ENCODE peak calls at places on chromosomes 3 and 15, in eight cellular contexts. Q is ascending aorta; T is tibial nerve; U is A673; C is CD8-positive, alpha-beta T cell; P is fibroblast of lung; W is left ventricle myocardium inferior; F is mammary epithelial cell. G is an unnamed sample. For H3K36me3 and H3K4me1, the result is how much of the 10 kb centered on the place peaks cover.

GRCh38 chr15:86634146-86634545 is 554.5 kb downstream of the AGBL1 start:
- DNase-seq in F (no peak), W (no peak), C (no peak), T (no peak), Q (no peak), U (no peak), P (no peak), G (no peak)

GRCh38 chr15:56767315-56767714 is 34.0 kb upstream of the ZNF280D start:
- DNase-seq in T (no peak), U (no peak), W (no peak), C (no peak), Q (no peak), P (peak), F (peak), G (no peak)

GRCh38 chr3:128343287-128344045 is 123.2 kb downstream of the DNAJB8 start:
- DNase-seq in P (peak), F (peak), C (no peak), U (peak), T (no peak), Q (no peak), W (no peak), G (no peak)

GRCh38 chr15:42138411-42138810 is 18.0 kb downstream of the PLA2G4F start:
- DNase-seq in W (no peak), P (no peak), F (no peak), U (no peak), Q (peak), T (no peak), C (no peak), G (no peak)

GRCh38 chr3:75171632-75172230 is 492.4 kb upstream of the FRG2C start:
- DNase-seq in T (no peak), C (no peak), Q (no peak), U (no peak), W (no peak), P (peak), F (no peak), G (no peak)

GRCh38 chr3:151837057-151837456 is 23.1 kb downstream of the AADAC start:
- DNase-seq in W (no peak), Q (no peak), F (peak), T (no peak), U (peak), C (no peak), P (peak), G (no peak)

GRCh38 chr3:43770426-43771103 is 79.8 kb downstream of the ABHD5 start:
- DNase-seq in F (no peak), U (no peak), P (peak), W (peak), C (no peak), T (peak), Q (peak), G (peak)

GRCh38 chr3:111903067-111903511 is 44.0 kb downstream of the PHLDB2 start:
- DNase-seq in T (no peak), F (peak), C (no peak), Q (no peak), U (no peak), W (no peak), P (peak), G (no peak)

GRCh38 chr15:91946914-91947313 is 93.4 kb downstream of the SLCO3A1 start:
- DNase-seq in T (no peak), F (no peak), C (no peak), Q (no peak), U (no peak), P (no peak), W (no peak), G (no peak)

GRCh38 chr3:72379500-72380187 is 468.6 kb downstream of the SHQ1 start:
- DNase-seq in Q (no peak), W (no peak), F (no peak), T (no peak), C (no peak), P (no peak), U (peak), G (no peak)

DNA sequence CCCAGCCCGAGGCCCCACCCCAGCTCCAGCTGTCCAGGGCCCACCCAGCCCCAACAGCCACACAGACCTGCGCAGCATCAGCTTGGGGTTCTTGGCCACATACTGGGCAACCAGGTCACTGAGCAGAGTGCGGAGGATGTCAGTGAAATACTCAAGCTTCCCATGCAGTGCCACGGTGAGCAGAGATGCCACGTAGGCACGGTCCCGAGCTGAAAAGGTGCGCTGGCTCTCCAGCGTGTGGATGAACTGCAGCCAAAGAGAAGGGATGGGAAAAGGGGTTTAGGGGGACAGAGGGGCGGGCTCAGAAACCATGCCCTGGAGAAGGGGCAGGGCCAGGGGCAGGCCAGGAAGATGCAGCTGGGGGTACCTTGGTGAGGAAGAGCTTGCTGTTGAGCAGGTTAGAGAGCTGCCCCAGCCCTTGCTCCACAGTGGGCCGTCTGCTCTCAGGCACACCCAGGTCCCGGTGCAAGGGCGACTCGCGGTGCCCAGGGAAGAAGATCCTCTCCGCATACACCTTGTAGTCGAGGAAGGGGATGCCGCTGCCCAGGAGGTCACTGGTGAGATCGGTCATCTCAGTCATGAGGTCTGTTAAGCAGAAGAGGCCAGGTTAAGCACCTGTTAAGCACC is 17.4 kb downstream of the PLXNB1 start:
- DNase-seq in C (no peak), W (peak), T (no peak), F (no peak), Q (no peak), P (no peak), U (no peak), G (no peak)
- H3K36me3 ChIP-seq in C (under half), W (half or more), T (half or more), F (half or more), Q (half or more), P (under half), U (under half), G (under half)

GRCh38 chr15:81225161-81225671 is 28.5 kb downstream of the IL16 start:
- DNase-seq in T (peak), Q (no peak), F (no peak), C (no peak), P (no peak), U (no peak), W (peak), G (no peak)
- H3K4me1 ChIP-seq in T (under half), Q (under half), F (under half), C (under half), P (under half), U (under half), W (under half), G (under half)

GRCh38 chr3:113825090-113825489 is 13.5 kb upstream of the GRAMD1C start:
- DNase-seq in F (no peak), Q (no peak), P (peak), U (peak), C (no peak), W (no peak), T (no peak), G (no peak)
- H3K27ac ChIP-seq in F (no peak), Q (no peak), P (no peak), U (no peak), C (no peak), W (no peak), T (no peak), G (no peak)

GRCh38 chr3:133643611-133644010 is 18.1 kb downstream of the TOPBP1 start:
- DNase-seq in P (no peak), W (no peak), T (no peak), C (no peak), U (no peak), Q (no peak), F (no peak), G (no peak)

GRCh38 chr3:133644768-133645167 is 17.0 kb downstream of the TOPBP1 start:
- DNase-seq in W (no peak), C (no peak), U (peak), P (peak), T (no peak), F (peak), Q (no peak), G (no peak)

DNA sequence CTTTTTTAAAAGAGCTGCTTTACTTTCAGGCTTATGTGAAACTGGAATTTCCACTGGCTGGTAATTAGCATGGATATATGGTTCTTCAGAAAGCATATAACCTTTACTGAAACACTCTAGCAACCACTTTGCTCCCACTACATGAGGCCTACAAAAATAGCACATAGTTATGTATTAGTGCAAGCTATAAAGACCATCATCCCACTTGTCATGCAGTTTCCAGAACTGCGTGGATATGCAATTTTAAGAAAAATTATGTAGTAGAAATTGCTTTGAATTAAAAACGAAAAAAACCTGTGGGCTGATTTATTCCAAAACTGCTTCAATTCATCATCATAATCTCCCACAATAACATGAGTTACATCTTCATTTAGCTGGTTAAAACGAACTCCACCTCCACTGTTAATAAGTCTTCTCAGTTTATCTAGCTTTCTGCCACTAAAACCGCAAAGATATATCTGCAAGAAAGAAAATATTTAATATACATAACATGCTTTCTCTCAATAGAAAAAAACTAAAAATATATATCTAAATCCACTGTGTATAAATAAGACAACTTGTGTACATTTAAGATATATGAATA is 12.2 kb downstream of the TOPBP1 start:
- DNase-seq in C (no peak), T (no peak), U (no peak), P (no peak), W (no peak), Q (no peak), F (no peak), G (no peak)
- H3K36me3 ChIP-seq in C (under half), T (half or more), U (half or more), P (under half), W (half or more), Q (under half), F (under half), G (under half)

GRCh38 chr15:44308415-44308814 is 19.9 kb downstream of the GOLM2 start:
- DNase-seq in P (no peak), T (no peak), Q (no peak), F (no peak), W (no peak), C (no peak), U (no peak), G (no peak)
- H3K4me1 ChIP-seq in P (under half), T (under half), Q (under half), F (under half), W (under half), C (under half), U (under half), G (under half)

GRCh38 chr3:107064445-107065060 is 312.7 kb upstream of the CCDC54 start:
- DNase-seq in W (peak), C (no peak), P (peak), T (peak), F (peak), U (peak), Q (peak), G (peak)
- H3K27ac ChIP-seq in W (peak), C (no peak), P (no peak), T (peak), F (no peak), U (peak), Q (peak), G (no peak)